ENCODE peak calls at places on chromosomes 12 and 14, in nine cellular contexts. E, D, K, J, U, W, Y, G and V are unnamed samples. For H3K4me1, the result is how much of the 10 kb centered on the place peaks cover.

GRCh38 chr12:48039151-48039550 is 34.9 kb upstream of the COL2A1 start:
- DNase-seq in E (no peak), D (no peak), K (no peak), J (no peak), U (no peak), W (no peak), Y (no peak), G (no peak), V (no peak)

GRCh38 chr12:66668311-66668710 is 10.6 kb downstream of the GRIP1 start:
- DNase-seq in E (no peak), D (no peak), K (no peak), J (no peak), U (no peak), W (no peak), Y (no peak), G (no peak), V (no peak)

GRCh38 chr12:49885118-49885517 is 18.6 kb downstream of the FAIM2 start:
- DNase-seq in E (peak), D (no peak), K (no peak), J (no peak), U (no peak), W (peak), Y (no peak), G (no peak), V (no peak)

GRCh38 chr14:35940291-35940690 is 114.2 kb downstream of the BRMS1L start:
- DNase-seq in E (no peak), D (no peak), K (no peak), J (no peak), U (no peak), W (no peak), Y (no peak), G (no peak), V (no peak)

GRCh38 chr12:29726321-29726692 is 57.4 kb downstream of the TMTC1 start:
- DNase-seq in E (no peak), D (no peak), K (no peak), J (no peak), U (no peak), W (no peak), Y (no peak), G (no peak), V (no peak)

GRCh38 chr12:51949342-51950030 is 2.0 kb upstream of the ACVR1B start:
- DNase-seq in E (no peak), D (no peak), K (no peak), J (no peak), U (no peak), W (no peak), Y (no peak), G (no peak), V (no peak)

GRCh38 chr12:42790761-42791151 is 201.2 kb upstream of the PRICKLE1 start:
- DNase-seq in E (no peak), D (no peak), K (no peak), J (no peak), U (no peak), W (no peak), Y (no peak), G (no peak), V (peak)

GRCh38 chr12:52739963-52740362 is 36.6 kb upstream of the KRT77 start:
- DNase-seq in E (no peak), D (no peak), K (no peak), J (no peak), U (no peak), W (no peak), Y (no peak), G (no peak), V (no peak)

GRCh38 chr14:58637040-58637390 is 747 bp upstream of the DACT1 start:
- DNase-seq in E (no peak), D (peak), K (no peak), J (peak), U (no peak), W (no peak), Y (no peak), G (peak), V (no peak)

GRCh38 chr12:124399622-124400021 is 104.7 kb downstream of the RFLNA start:
- DNase-seq in E (no peak), D (no peak), K (peak), J (no peak), U (peak), W (no peak), Y (no peak), G (no peak), V (peak)

GRCh38 chr12:124400124-124400523 is 105.2 kb downstream of the RFLNA start:
- DNase-seq in E (no peak), D (no peak), K (no peak), J (no peak), U (no peak), W (no peak), Y (no peak), G (no peak), V (no peak)

GRCh38 chr12:124397807-124398577 is 103.1 kb downstream of the RFLNA start:
- DNase-seq in E (no peak), D (no peak), K (no peak), J (no peak), U (no peak), W (no peak), Y (peak), G (peak), V (no peak)

GRCh38 chr12:124397399-124397679 is 102.4 kb downstream of the RFLNA start:
- DNase-seq in E (no peak), D (no peak), K (no peak), J (no peak), U (no peak), W (no peak), Y (no peak), G (no peak), V (no peak)

GRCh38 chr12:124398578-124399227 is 103.8 kb downstream of the RFLNA start:
- DNase-seq in E (no peak), D (peak), K (no peak), J (no peak), U (no peak), W (no peak), Y (no peak), G (peak), V (no peak)
- H3K4me1 ChIP-seq in E (under half), D (half or more), K (under half), J (under half), U (under half), W (under half), Y (under half), G (under half), V (half or more)

GRCh38 chr14:100680439-100681051 is 46.1 kb upstream of the DLK1 start:
- DNase-seq in E (no peak), D (no peak), K (no peak), J (no peak), U (no peak), W (peak), Y (no peak), G (no peak), V (no peak)

GRCh38 chr14:100677152-100677924 is 49.4 kb upstream of the DLK1 start:
- DNase-seq in E (no peak), D (peak), K (no peak), J (no peak), U (peak), W (no peak), Y (no peak), G (no peak), V (no peak)

GRCh38 chr14:100679707-100680438 is 46.8 kb upstream of the DLK1 start:
- DNase-seq in E (no peak), D (peak), K (no peak), J (peak), U (peak), W (peak), Y (peak), G (peak), V (no peak)

GRCh38 chr14:100677925-100678765 is 48.5 kb upstream of the DLK1 start:
- DNase-seq in E (no peak), D (peak), K (no peak), J (no peak), U (no peak), W (no peak), Y (no peak), G (peak), V (no peak)

DNA sequence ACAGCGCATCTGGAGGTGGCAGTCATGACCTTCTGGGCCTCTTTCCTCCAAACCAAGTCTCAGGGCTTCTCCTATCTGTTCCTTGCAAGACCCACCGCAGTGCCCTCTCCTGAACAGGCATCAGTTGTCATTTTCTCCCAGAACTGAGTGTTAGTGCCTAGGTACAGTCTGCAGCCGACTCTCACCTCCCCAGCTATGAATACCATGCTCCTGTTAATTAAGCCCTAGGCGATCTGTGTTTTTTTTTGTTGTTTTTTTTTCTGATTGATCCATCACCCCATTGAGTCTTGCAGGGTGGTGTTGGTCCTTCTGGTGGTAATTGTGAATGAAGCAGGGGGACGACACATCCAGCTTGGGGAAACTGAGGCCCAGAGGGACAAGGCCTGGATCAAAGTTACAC is 47.5 kb upstream of the DLK1 start:
- DNase-seq in E (no peak), D (no peak), K (no peak), J (no peak), U (no peak), W (no peak), Y (no peak), G (no peak), V (no peak)
- H3K4me1 ChIP-seq in E (under half), D (half or more), K (under half), J (under half), U (half or more), W (under half), Y (under half), G (under half), V (under half)

GRCh38 chr14:92676448-92677086 is 71.9 kb downstream of the LGMN start:
- DNase-seq in E (peak), D (no peak), K (no peak), J (peak), U (no peak), W (peak), Y (no peak), G (no peak), V (no peak)

GRCh38 chr14:92677087-92677668 is 71.2 kb downstream of the LGMN start:
- DNase-seq in E (no peak), D (no peak), K (no peak), J (no peak), U (no peak), W (peak), Y (no peak), G (no peak), V (no peak)

GRCh38 chr14:92677955-92678354 is 70.5 kb downstream of the LGMN start:
- DNase-seq in E (no peak), D (no peak), K (no peak), J (peak), U (no peak), W (peak), Y (no peak), G (no peak), V (no peak)

GRCh38 chr14:92675421-92675820 is 73.0 kb downstream of the LGMN start:
- DNase-seq in E (peak), D (no peak), K (no peak), J (peak), U (no peak), W (peak), Y (no peak), G (no peak), V (no peak)

DNA sequence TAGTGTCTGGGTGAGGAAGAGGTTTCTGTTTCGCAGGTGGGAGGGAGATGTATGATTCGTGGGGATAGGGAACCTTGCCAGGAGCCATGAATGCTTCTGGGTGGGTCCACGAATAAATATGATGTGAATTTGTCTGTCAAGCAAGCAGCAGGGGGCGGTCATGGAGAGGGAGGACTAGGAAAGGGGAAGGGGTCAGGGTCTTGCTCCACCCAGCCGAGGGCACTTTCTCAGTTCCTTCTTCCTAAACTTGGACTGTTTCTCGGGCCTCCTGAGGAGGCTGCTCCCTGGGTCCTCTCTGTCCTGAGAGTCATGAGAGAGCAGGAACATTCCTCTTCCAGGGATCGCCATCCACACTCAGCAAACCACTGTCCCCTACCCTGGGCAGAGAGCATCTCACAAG is 72.4 kb downstream of the LGMN start:
- DNase-seq in E (peak), D (no peak), K (no peak), J (peak), U (no peak), W (peak), Y (no peak), G (no peak), V (no peak)
- H3K4me1 ChIP-seq in E (under half), D (under half), K (half or more), J (under half), U (under half), W (under half), Y (under half), G (under half), V (under half)

GRCh38 chr14:52042371-52043037 is 26.4 kb downstream of the NID2 start:
- DNase-seq in E (no peak), D (no peak), K (no peak), J (no peak), U (no peak), W (no peak), Y (no peak), G (no peak), V (no peak)
- H3K4me1 ChIP-seq in E (under half), D (half or more), K (under half), J (under half), U (under half), W (under half), Y (under half), G (under half), V (under half)

DNA sequence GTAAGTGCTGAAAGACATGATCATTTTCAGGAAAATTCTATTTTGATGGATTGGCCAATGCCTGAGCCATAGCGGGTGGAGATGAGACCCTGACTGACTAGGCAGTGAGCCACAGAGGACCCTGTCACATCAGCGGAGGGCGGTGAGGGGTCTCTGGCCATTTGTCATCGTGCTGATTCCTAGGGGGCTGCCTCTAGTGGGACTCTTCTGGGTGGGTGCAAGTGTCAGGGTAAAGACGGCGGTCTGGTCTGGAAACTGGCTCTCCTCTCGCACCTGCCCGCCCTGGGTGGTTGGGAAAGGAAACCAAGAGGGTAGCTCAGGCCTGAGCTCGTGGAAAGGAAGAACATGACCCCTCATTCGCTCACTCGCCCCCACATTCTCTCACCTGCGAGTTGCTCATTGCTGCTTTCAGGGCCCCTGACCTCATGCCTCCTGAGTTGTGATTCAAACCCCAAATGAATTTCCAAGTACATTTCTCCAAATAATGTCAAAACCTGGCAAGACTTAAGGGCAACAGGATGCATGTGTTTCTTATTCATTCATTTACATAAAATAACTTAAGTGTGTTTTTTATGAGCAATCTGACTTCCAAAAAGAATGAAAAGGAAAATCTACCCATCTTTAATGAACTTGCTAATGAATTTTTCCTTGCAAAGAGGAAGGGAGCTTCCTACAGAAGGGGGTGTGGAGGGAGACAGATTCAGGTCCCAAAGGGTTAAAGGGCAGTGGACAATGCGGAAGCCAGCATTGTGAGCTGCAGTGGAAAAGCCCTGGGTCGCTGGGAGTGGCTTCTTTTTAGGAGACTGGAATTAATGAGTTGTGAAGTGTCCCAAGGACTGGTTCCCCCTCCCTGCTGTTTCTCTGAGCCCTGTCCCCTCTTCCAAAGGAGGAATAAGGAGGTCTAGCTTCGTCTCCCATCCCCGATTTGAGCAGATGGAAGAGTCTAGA is 12.8 kb downstream of the MEG3 start:
- DNase-seq in E (peak), D (no peak), K (no peak), J (no peak), U (no peak), W (peak), Y (no peak), G (no peak), V (no peak)
- H3K4me1 ChIP-seq in E (under half), D (under half), K (under half), J (under half), U (half or more), W (under half), Y (under half), G (under half), V (under half)

DNA sequence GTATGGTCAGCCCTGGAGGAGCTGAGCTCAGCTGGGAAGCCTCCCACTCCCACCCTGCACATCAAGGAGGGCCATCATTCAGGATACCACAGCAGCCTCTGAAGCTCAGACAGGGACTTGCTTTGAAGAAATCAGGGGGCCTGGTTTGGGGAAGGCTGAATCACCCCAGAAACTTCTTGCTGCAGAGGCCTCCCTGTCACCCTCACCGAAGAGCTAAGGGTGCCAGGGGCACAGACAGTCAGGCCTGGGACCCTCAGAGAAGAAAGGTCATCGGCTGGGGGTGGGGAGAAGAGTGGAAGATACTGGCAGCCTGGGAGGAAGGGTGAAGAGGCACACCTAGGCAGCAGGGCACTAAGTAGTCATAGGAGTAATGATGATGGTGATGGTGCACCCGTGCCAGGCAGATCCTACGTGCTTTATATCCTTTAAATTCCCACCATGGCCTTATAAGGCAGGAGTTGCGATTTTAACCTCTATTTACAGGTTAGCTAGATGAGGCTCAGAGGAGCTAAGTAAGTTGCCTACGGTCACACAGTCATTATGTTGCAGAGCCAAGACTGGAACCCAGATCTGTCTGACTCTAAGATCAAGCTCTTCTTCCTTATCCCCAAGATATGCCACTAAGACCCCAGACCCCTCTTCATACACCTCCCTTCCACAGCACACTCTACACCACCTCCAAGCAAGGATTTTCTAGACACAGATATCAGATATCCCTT is 28.5 kb upstream of the PNMA1 start:
- DNase-seq in E (no peak), D (no peak), K (no peak), J (no peak), U (no peak), W (no peak), Y (no peak), G (no peak), V (no peak)
- H3K4me1 ChIP-seq in E (half or more), D (half or more), K (half or more), J (half or more), U (half or more), W (half or more), Y (under half), G (under half), V (half or more)